ENCODE peak calls at places on chromosomes 7 and 10, in five cellular contexts. Z is lower lobe of right lung, P is epithelial cell of esophagus, M is ovary, I is right atrium auricular region. C is an unnamed sample.

GRCh38 chr10:96263173-96263572 is 8.2 kb downstream of the BLNK start:
- DNase-seq in P (no peak), M (no peak), Z (no peak), I (no peak), C (no peak)

GRCh38 chr7:42071372-42072261 is 165.4 kb downstream of the GLI3 start:
- DNase-seq in M (no peak), Z (no peak), P (peak), I (no peak), C (no peak)

GRCh38 chr10:119199231-119199992 is 8.0 kb upstream of the GRK5 start:
- DNase-seq in M (peak), P (peak), Z (no peak), I (peak), C (no peak)

GRCh38 chr7:74477188-74477587 is 23.5 kb downstream of the GTF2IRD1 start:
- DNase-seq in P (no peak), M (no peak), I (no peak), Z (peak), C (no peak)

GRCh38 chr7:150944066-150945042 is 33.8 kb downstream of the KCNH2 start:
- DNase-seq in M (no peak), Z (peak), I (no peak), P (peak), C (peak)

GRCh38 chr10:124745678-124746077 is 1.5 kb upstream of the FAM53B start:
- DNase-seq in M (no peak), Z (no peak), I (no peak), P (peak), C (no peak)

GRCh38 chr10:115981056-115981455 is 291.9 kb downstream of the GFRA1 start:
- DNase-seq in I (no peak), Z (no peak), P (no peak), M (no peak), C (no peak)

GRCh38 chr7:26490631-26491624 is 199.3 kb downstream of the SNX10 start:
- DNase-seq in P (peak), I (no peak), M (no peak), Z (no peak), C (no peak)

GRCh38 chr10:72274730-72275350 is 1.1 kb downstream of the DDIT4 start:
- DNase-seq in Z (peak), I (peak), M (peak), P (peak), C (no peak)

GRCh38 chr7:76423666-76424412 is 911 bp upstream of the ZP3 start:
- DNase-seq in M (no peak), Z (no peak), I (no peak), P (peak), C (peak)

GRCh38 chr7:55144333-55144954 is 125.6 kb downstream of the EGFR start:
- DNase-seq in Z (no peak), P (no peak), I (no peak), M (no peak), C (no peak)

GRCh38 chr10:119667562-119668328 is 16.6 kb downstream of the BAG3 start:
- DNase-seq in Z (no peak), I (peak), P (peak), M (peak), C (no peak)

GRCh38 chr10:76879116-76879706 is 758.4 kb downstream of the KCNMA1 start:
- DNase-seq in I (no peak), M (no peak), Z (no peak), P (no peak), C (no peak)

GRCh38 chr10:18352175-18352574 is 212.0 kb downstream of the CACNB2 start:
- DNase-seq in P (no peak), Z (no peak), M (no peak), I (no peak), C (no peak)

GRCh38 chr7:157580324-157580723 is 243.5 kb downstream of the DNAJB6 start:
- DNase-seq in Z (no peak), I (no peak), M (no peak), P (no peak), C (peak)

GRCh38 chr7:14851610-14852009 is 50.9 kb downstream of the DGKB start:
- DNase-seq in I (no peak), Z (no peak), P (no peak), M (no peak), C (no peak)

GRCh38 chr10:29254123-29255046 is 34.5 kb upstream of the LYZL1 start:
- DNase-seq in M (no peak), Z (no peak), P (no peak), I (no peak), C (no peak)

GRCh38 chr10:90858489-90858968 is 690 bp upstream of the HTR7 start:
- DNase-seq in P (no peak), M (no peak), I (no peak), Z (no peak), C (no peak)

GRCh38 chr10:107561136-107561650 is 396.7 kb upstream of the SORCS1 start:
- DNase-seq in Z (no peak), I (no peak), P (peak), M (no peak), C (no peak)

GRCh38 chr7:120857558-120858298 is at the start of gene TSPAN12:
- DNase-seq in I (peak), P (peak), Z (peak), M (peak), C (peak)

GRCh38 chr10:43073191-43073590 is 3.7 kb upstream of the RET start:
- DNase-seq in Z (no peak), M (no peak), P (no peak), I (no peak), C (peak)

GRCh38 chr7:98423043-98423442 is 22.2 kb upstream of the BAIAP2L1 start:
- DNase-seq in P (peak), Z (no peak), M (no peak), I (no peak), C (no peak)

GRCh38 chr7:128829391-128830166 is 627 bp upstream of the FLNC start:
- DNase-seq in Z (no peak), I (no peak), P (no peak), M (no peak), C (no peak)

GRCh38 chr10:72083234-72084093 is 4.9 kb downstream of the SPOCK2 start:
- DNase-seq in M (no peak), Z (no peak), I (no peak), P (no peak), C (no peak)

GRCh38 chr7:134789967-134790685 is 10.7 kb downstream of the CALD1 start:
- DNase-seq in Z (no peak), P (no peak), I (no peak), M (no peak), C (no peak)

GRCh38 chr7:30750574-30751256 is 1.2 kb upstream of the INMT start:
- DNase-seq in M (peak), P (no peak), Z (peak), I (peak), C (no peak)

GRCh38 chr10:113680172-113681111 is 730 bp downstream of the CASP7 start:
- DNase-seq in P (peak), M (no peak), Z (peak), I (peak), C (no peak)

GRCh38 chr10:27950165-27950564 is 48.7 kb downstream of the ODAD2 start:
- DNase-seq in I (no peak), M (no peak), Z (no peak), P (no peak), C (no peak)

DNA sequence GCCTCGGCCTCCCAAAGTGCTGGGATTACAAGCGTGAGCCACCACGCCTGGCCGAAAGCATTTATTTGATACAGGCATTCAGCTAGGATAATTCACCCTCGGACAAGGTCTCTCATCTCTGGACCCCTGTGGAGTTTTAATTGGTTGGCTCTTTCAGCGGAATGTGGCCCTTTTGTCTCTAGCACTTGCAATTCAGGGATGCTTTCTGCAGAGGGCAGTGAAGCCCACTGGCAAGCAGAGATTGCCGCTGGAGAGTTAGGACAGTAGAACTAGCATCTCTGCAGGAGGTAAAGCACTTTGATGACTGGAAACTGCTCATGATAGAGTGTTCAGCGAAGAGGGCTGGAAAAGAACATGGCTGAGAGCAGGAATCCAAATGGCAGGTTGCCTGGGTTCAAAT is 62.0 kb downstream of the SUFU start:
- DNase-seq in Z (no peak), M (no peak), I (no peak), P (no peak), C (no peak)
- TF ChIP-seq CTCF in Z (no peak), M (no peak), I (no peak), P (no peak), C (no peak)

GRCh38 chr7:82044497-82045080 is 274.7 kb upstream of the HGF start:
- DNase-seq in M (no peak), I (peak), Z (no peak), P (peak), C (no peak)
- TF ChIP-seq CTCF in M (peak), I (peak), Z (peak), P (peak), C (peak)

DNA sequence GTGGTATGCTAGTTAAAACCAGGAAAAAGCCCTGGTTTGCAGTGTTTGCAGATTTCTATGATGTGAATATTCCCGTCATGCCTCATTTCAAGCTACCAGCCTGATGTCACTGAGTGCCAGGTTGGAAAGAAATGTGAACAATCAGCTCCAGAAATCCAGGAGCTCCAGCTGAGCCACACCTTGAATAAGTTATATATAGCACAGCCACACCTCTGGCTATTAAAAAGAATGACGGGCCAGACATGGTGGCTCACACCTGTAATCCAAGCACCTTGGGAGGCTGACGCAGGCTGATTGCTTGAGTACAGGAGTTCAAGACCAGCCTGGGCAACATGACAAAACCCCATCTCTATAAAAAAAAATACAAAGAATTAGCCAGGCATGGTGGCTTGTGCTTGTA is 18.7 kb upstream of the SLF2 start:
- DNase-seq in P (peak), Z (no peak), I (peak), M (no peak), C (no peak)
- TF ChIP-seq CTCF in P (no peak), Z (no peak), I (no peak), M (no peak), C (no peak)

GRCh38 chr10:49161411-49161997 is 26.7 kb downstream of the TMEM273 start:
- DNase-seq in M (no peak), Z (no peak), P (peak), I (no peak), C (no peak)
- TF ChIP-seq CTCF in M (no peak), Z (peak), P (peak), I (peak), C (peak)

DNA sequence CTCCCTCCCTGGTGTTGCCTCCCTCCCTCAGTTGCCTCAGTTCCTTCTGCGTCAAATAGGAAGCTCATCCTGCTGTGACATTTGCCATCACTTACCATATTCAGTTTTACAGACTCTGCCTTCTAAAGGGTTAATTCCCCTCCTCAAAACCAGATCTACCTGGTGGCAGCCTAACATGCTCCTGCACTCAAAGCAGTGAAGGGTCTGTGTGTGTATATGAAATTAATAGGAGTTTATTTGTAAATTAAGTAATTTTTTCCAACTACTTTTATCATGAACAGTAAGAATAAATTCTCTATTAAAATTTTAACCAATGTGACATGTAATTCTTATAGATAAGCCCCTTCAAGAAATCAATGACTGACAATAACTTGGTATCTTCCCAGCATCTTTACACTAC is 158.6 kb upstream of the INSYN2A start:
- DNase-seq in M (no peak), I (no peak), P (no peak), Z (no peak), C (no peak)
- TF ChIP-seq CTCF in M (no peak), I (no peak), P (peak), Z (peak), C (peak)

DNA sequence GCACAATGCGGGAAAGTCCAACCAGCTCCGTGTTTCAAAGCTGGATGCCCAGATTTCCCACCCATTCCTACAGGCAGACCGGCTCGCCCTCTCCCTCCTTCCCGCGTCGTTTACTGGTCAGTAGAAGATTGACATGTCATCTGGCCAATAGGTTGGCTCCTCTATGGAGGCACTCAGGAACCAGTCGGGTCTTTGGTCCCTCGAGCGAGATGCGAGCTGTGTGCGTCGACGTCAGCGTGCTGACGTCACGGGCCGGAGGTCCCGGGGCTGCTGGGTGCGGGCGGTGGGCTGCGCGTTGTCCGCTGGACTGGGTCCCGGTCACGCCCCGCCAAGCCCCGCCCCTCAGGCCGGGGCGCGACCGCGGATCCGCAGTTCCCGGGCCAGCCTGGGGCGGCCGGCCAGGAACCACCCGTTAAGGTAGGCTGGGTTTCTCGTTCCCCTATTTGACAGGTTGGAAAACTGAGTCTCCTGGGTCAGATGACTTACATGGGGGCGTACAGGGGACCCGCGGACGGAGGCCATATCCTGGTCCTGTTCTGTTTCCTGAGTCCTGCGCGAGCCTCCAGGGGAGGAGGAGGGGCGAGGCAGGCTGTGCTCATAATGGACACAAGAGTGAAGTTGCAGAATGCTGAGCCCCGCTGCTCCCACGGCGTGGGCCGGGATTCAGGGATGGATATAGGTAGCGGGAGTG is at the start of gene STARD3NL:
- DNase-seq in M (peak), I (peak), Z (peak), P (peak), C (peak)
- TF ChIP-seq CTCF in M (no peak), I (no peak), Z (no peak), P (peak), C (no peak)

DNA sequence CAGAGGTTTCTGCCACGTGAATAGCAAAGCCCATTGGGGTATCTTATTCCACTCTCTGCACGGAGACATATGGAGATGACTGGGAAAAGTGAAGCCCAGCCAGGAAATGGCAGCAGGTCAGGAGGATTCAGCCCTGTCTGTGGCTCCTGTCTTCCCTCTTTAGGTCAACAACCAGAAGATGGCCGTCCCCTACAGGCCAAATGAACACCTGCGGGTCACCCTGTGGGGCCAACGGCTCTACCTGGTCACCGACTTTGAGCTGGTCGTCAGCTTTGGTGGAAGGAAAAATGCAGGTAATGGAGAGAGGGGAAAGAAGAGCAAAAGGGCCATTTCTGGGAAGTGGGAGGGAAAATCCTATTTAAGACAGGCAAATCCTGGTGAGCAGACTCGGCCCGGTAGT is 38.3 kb downstream of the EPHB4 start:
- DNase-seq in I (no peak), M (no peak), Z (no peak), P (no peak), C (no peak)
- TF ChIP-seq CTCF in I (no peak), M (no peak), Z (no peak), P (no peak), C (no peak)